ENCODE peak calls at places on chromosomes 5 and 9, in six cellular contexts. One of them, this sample, is unnamed.

GRCh38 chr5:133873936-133874585 is 94.4 kb downstream of the C5orf15 start:
- DNase-seq in lung: no peak
- DNase-seq in BJ: no peak
- DNase-seq in cardiac fibroblast: peak; percentile 8
- DNase-seq in tibial artery: no peak
- DNase-seq in fibroblast of lung: peak; percentile 73
- DNase-seq in this sample: peak; percentile 74

GRCh38 chr5:522899-523657 is 1.2 kb downstream of the SLC9A3 start:
- DNase-seq in cardiac fibroblast: no peak
- DNase-seq in lung: no peak
- DNase-seq in fibroblast of lung: no peak
- DNase-seq in tibial artery: no peak
- DNase-seq in BJ: no peak
- DNase-seq in this sample: no peak

GRCh38 chr5:142816577-142816976 is 46.4 kb downstream of the ARHGAP26 start:
- DNase-seq in tibial artery: peak; percentile 67
- DNase-seq in fibroblast of lung: peak; percentile 79
- DNase-seq in lung: no peak
- DNase-seq in BJ: no peak
- DNase-seq in cardiac fibroblast: peak; percentile 69
- DNase-seq in this sample: peak; percentile 71

GRCh38 chr5:3325811-3326568 is 269.6 kb upstream of the IRX1 start:
- DNase-seq in cardiac fibroblast: no peak
- DNase-seq in tibial artery: no peak
- DNase-seq in BJ: no peak
- DNase-seq in lung: no peak
- DNase-seq in fibroblast of lung: no peak
- DNase-seq in this sample: no peak

GRCh38 chr5:150419630-150420270 is 7.0 kb upstream of the CD74 start:
- DNase-seq in cardiac fibroblast: no peak
- DNase-seq in lung: no peak
- DNase-seq in tibial artery: no peak
- DNase-seq in fibroblast of lung: no peak
- DNase-seq in BJ: no peak
- DNase-seq in this sample: no peak

GRCh38 chr5:181108578-181109165 is 22.3 kb downstream of the OR2V1 start:
- DNase-seq in cardiac fibroblast: no peak
- DNase-seq in lung: no peak
- DNase-seq in fibroblast of lung: no peak
- DNase-seq in BJ: no peak
- DNase-seq in tibial artery: no peak
- DNase-seq in this sample: no peak

GRCh38 chr5:10485142-10485795 is 43.6 kb downstream of the ROPN1L start:
- DNase-seq in cardiac fibroblast: peak; percentile 98
- DNase-seq in tibial artery: peak; percentile 57
- DNase-seq in BJ: no peak
- DNase-seq in lung: peak; percentile 52
- DNase-seq in fibroblast of lung: peak; percentile 99
- DNase-seq in this sample: peak; percentile 99

GRCh38 chr9:89491688-89492087 is 6.2 kb downstream of the SEMA4D start:
- DNase-seq in BJ: no peak
- DNase-seq in fibroblast of lung: no peak
- DNase-seq in cardiac fibroblast: no peak
- DNase-seq in lung: no peak
- DNase-seq in tibial artery: no peak
- DNase-seq in this sample: no peak

GRCh38 chr5:84181093-84181492 is 203.6 kb downstream of the EDIL3 start:
- DNase-seq in tibial artery: no peak
- DNase-seq in cardiac fibroblast: peak; percentile 10
- DNase-seq in lung: no peak
- DNase-seq in fibroblast of lung: peak; percentile 71
- DNase-seq in BJ: no peak
- DNase-seq in this sample: peak; percentile 39

GRCh38 chr5:147661576-147661975 is 121.0 kb downstream of the JAKMIP2 start:
- DNase-seq in tibial artery: no peak
- DNase-seq in lung: no peak
- DNase-seq in fibroblast of lung: peak; percentile 47
- DNase-seq in cardiac fibroblast: peak; percentile 21
- DNase-seq in BJ: no peak
- DNase-seq in this sample: peak; percentile 57

GRCh38 chr5:177393990-177394389 is 6.5 kb downstream of the PFN3 start:
- DNase-seq in cardiac fibroblast: no peak
- DNase-seq in fibroblast of lung: no peak
- DNase-seq in lung: no peak
- DNase-seq in BJ: no peak
- DNase-seq in tibial artery: no peak
- DNase-seq in this sample: no peak

GRCh38 chr9:136156216-136157120 is 37.8 kb upstream of the TMEM250 start:
- DNase-seq in lung: no peak
- DNase-seq in fibroblast of lung: no peak
- DNase-seq in BJ: no peak
- DNase-seq in cardiac fibroblast: no peak
- DNase-seq in tibial artery: no peak
- DNase-seq in this sample: no peak

GRCh38 chr9:21974542-21975409 is 19.4 kb downstream of the CDKN2A start:
- DNase-seq in cardiac fibroblast: peak; percentile 53
- DNase-seq in lung: no peak
- DNase-seq in tibial artery: no peak
- DNase-seq in BJ: no peak
- DNase-seq in fibroblast of lung: peak; percentile 75
- DNase-seq in this sample: peak; percentile 70

DNA sequence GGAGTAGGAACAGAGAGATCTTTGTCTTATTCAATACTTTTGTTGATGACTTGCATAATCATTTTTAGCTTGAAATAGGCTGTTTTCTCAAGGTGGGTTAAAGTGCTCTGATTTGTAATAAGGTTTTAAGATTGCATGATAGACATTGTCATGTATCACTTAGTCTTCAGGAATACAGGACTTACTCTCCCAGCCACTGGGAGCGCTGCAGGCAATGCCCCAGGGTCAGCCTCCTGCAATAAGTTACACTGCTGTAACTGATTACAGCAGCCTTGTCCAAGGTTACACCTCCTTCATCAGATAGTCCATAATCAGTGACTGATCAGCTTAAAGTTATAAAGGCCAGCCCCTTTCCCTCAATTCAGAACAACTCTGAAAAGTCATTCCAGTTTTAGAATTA is 218.6 kb downstream of the ESM1 start:
- DNase-seq in BJ: no peak
- DNase-seq in tibial artery: no peak
- DNase-seq in fibroblast of lung: no peak
- DNase-seq in lung: no peak
- DNase-seq in cardiac fibroblast: no peak
- DNase-seq in this sample: no peak
- TF ChIP-seq CTCF in BJ: no peak
- TF ChIP-seq CTCF in tibial artery: no peak
- TF ChIP-seq CTCF in fibroblast of lung: no peak
- TF ChIP-seq CTCF in lung: no peak
- TF ChIP-seq CTCF in cardiac fibroblast: no peak
- TF ChIP-seq CTCF in this sample: peak; percentile 9

GRCh38 chr9:86250123-86250522 is 9.3 kb downstream of the C9orf153 start:
- DNase-seq in lung: no peak
- DNase-seq in fibroblast of lung: no peak
- DNase-seq in tibial artery: no peak
- DNase-seq in BJ: no peak
- DNase-seq in cardiac fibroblast: no peak
- DNase-seq in this sample: no peak

GRCh38 chr9:86241216-86241615 is 18.2 kb downstream of the C9orf153 start:
- DNase-seq in BJ: no peak
- DNase-seq in lung: no peak
- DNase-seq in tibial artery: no peak
- DNase-seq in fibroblast of lung: no peak
- DNase-seq in cardiac fibroblast: no peak
- DNase-seq in this sample: peak; percentile 47

GRCh38 chr9:86242012-86242411 is 17.4 kb downstream of the C9orf153 start:
- DNase-seq in fibroblast of lung: no peak
- DNase-seq in BJ: no peak
- DNase-seq in cardiac fibroblast: peak; percentile 33
- DNase-seq in lung: no peak
- DNase-seq in tibial artery: no peak
- DNase-seq in this sample: peak; percentile 46

GRCh38 chr9:86246752-86247161 is 12.7 kb downstream of the C9orf153 start:
- DNase-seq in BJ: no peak
- DNase-seq in cardiac fibroblast: peak; percentile 13
- DNase-seq in tibial artery: no peak
- DNase-seq in fibroblast of lung: no peak
- DNase-seq in lung: no peak
- DNase-seq in this sample: peak; percentile 44
- TF ChIP-seq CTCF in BJ: no peak
- TF ChIP-seq CTCF in cardiac fibroblast: no peak
- TF ChIP-seq CTCF in tibial artery: no peak
- TF ChIP-seq CTCF in fibroblast of lung: no peak
- TF ChIP-seq CTCF in lung: no peak
- TF ChIP-seq CTCF in this sample: peak; percentile 40

GRCh38 chr5:140168371-140168770 is 6.6 kb upstream of the CYSTM1 start:
- DNase-seq in fibroblast of lung: no peak
- DNase-seq in BJ: no peak
- DNase-seq in lung: no peak
- DNase-seq in tibial artery: no peak
- DNase-seq in cardiac fibroblast: no peak
- DNase-seq in this sample: no peak

GRCh38 chr5:140166911-140167310 is 8.1 kb upstream of the CYSTM1 start:
- DNase-seq in BJ: no peak
- DNase-seq in tibial artery: no peak
- DNase-seq in fibroblast of lung: no peak
- DNase-seq in cardiac fibroblast: no peak
- DNase-seq in lung: no peak
- DNase-seq in this sample: no peak

GRCh38 chr5:140165921-140166270 is 9.1 kb upstream of the CYSTM1 start:
- DNase-seq in cardiac fibroblast: no peak
- DNase-seq in BJ: no peak
- DNase-seq in fibroblast of lung: no peak
- DNase-seq in tibial artery: no peak
- DNase-seq in lung: no peak
- DNase-seq in this sample: no peak

GRCh38 chr5:140172473-140172872 is 2.5 kb upstream of the CYSTM1 start:
- DNase-seq in BJ: no peak
- DNase-seq in cardiac fibroblast: no peak
- DNase-seq in lung: no peak
- DNase-seq in fibroblast of lung: no peak
- DNase-seq in tibial artery: no peak
- DNase-seq in this sample: no peak

GRCh38 chr5:140169410-140169809 is 5.6 kb upstream of the CYSTM1 start:
- DNase-seq in cardiac fibroblast: peak; percentile 40
- DNase-seq in tibial artery: no peak
- DNase-seq in BJ: no peak
- DNase-seq in fibroblast of lung: no peak
- DNase-seq in lung: no peak
- DNase-seq in this sample: peak; percentile 58
- TF ChIP-seq CTCF in cardiac fibroblast: no peak
- TF ChIP-seq CTCF in tibial artery: no peak
- TF ChIP-seq CTCF in BJ: peak; percentile 24
- TF ChIP-seq CTCF in fibroblast of lung: peak; percentile 36
- TF ChIP-seq CTCF in lung: no peak
- TF ChIP-seq CTCF in this sample: peak; percentile 32

GRCh38 chr9:129322641-129323375 is 144.7 kb upstream of the IER5L start:
- DNase-seq in cardiac fibroblast: no peak
- DNase-seq in fibroblast of lung: no peak
- DNase-seq in BJ: no peak
- DNase-seq in lung: no peak
- DNase-seq in tibial artery: peak; percentile 20
- DNase-seq in this sample: no peak

GRCh38 chr9:129320575-129321311 is 142.7 kb upstream of the IER5L start:
- DNase-seq in fibroblast of lung: peak; percentile 84
- DNase-seq in tibial artery: peak; percentile 82
- DNase-seq in cardiac fibroblast: peak; percentile 93
- DNase-seq in BJ: peak; percentile 72
- DNase-seq in lung: peak; percentile 67
- DNase-seq in this sample: peak; percentile 95

GRCh38 chr9:129323376-129323998 is 145.4 kb upstream of the IER5L start:
- DNase-seq in lung: no peak
- DNase-seq in cardiac fibroblast: no peak
- DNase-seq in tibial artery: peak; percentile 21
- DNase-seq in BJ: no peak
- DNase-seq in fibroblast of lung: peak; percentile 20
- DNase-seq in this sample: no peak

GRCh38 chr9:129321511-129322021 is 143.5 kb upstream of the IER5L start:
- DNase-seq in lung: no peak
- DNase-seq in cardiac fibroblast: no peak
- DNase-seq in tibial artery: peak; percentile 21
- DNase-seq in BJ: no peak
- DNase-seq in fibroblast of lung: no peak
- DNase-seq in this sample: no peak

DNA sequence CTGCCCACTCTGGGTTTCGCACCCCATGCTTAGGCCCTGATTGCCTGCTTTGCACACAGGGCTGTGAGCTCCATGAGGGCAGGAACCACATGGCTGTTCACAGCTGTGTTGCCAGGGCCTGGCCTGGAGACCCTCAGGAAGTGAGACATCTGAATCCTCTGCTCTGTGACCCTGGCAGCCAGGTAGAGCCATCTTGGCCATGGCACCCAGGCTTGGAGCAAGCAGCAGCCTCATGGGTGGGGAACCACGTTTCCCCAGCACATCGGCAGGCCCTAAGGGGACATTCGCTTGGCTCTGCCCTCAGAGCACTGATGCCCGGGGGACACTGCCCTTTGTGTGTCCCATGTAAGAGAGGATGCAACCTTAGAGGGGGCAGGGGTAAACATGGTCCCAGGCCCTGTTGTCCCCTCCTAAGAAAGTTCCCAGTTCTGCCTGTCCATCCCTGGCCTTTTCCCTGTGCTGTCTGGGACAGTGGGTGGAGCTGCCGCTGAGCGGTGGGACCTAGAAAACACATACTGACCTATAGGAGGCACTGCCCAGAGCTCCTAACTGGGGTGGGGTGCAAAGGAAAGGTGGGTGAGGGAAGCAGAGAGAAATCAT is 144.1 kb upstream of the IER5L start:
- DNase-seq in fibroblast of lung: no peak
- DNase-seq in cardiac fibroblast: no peak
- DNase-seq in lung: no peak
- DNase-seq in tibial artery: peak; percentile 30
- DNase-seq in BJ: no peak
- DNase-seq in this sample: no peak
- TF ChIP-seq CTCF in fibroblast of lung: no peak
- TF ChIP-seq CTCF in cardiac fibroblast: no peak
- TF ChIP-seq CTCF in lung: no peak
- TF ChIP-seq CTCF in tibial artery: no peak
- TF ChIP-seq CTCF in BJ: no peak
- TF ChIP-seq CTCF in this sample: no peak

This sample was measured in choroid plexus epithelial cell.